ENCODE peak calls at places on chromosomes 7 and 10, in four cellular contexts. K is A549, O is K562, I is HepG2. M is an unnamed sample.

GRCh38 chr10:125479059-125479458 is 203.9 kb downstream of the TEX36 start:
- DNase-seq in K (no peak), O (no peak), I (no peak), M (no peak)

GRCh38 chr7:31175672-31176071 is 123.6 kb downstream of the ADCYAP1R1 start:
- DNase-seq in I (peak; percentile 10), O (peak; percentile 4), K (peak; percentile 11), M (no peak)

GRCh38 chr10:127908106-127908957 is 1.4 kb downstream of the PTPRE start:
- DNase-seq in O (no peak), I (peak; percentile 23), K (no peak), M (no peak)

GRCh38 chr10:3526721-3527120 is 258.3 kb downstream of the KLF6 start:
- DNase-seq in O (no peak), I (no peak), K (no peak), M (no peak)

GRCh38 chr7:988426-988911 is 5.5 kb downstream of the CYP2W1 start:
- DNase-seq in K (no peak), O (peak; percentile 32), I (no peak), M (no peak)

GRCh38 chr10:50636576-50636975 is 12.8 kb upstream of the SGMS1 start:
- DNase-seq in K (no peak), O (no peak), I (no peak), M (no peak)

GRCh38 chr10:58044072-58044471 is 223.6 kb downstream of the IPMK start:
- DNase-seq in K (no peak), O (no peak), I (no peak), M (no peak)

GRCh38 chr7:142024547-142024946 is 28.9 kb downstream of the MGAM start:
- DNase-seq in O (no peak), I (no peak), K (no peak), M (no peak)

GRCh38 chr7:153158204-153158603 is 398.7 kb downstream of the ACTR3B start:
- DNase-seq in O (no peak), K (no peak), I (no peak), M (no peak)

GRCh38 chr7:116524609-116525297 is at the start of gene CAV1:
- DNase-seq in I (no peak), K (peak; percentile 93), O (peak; percentile 76), M (peak; percentile 60)

GRCh38 chr10:22333667-22334282 is 11.5 kb upstream of the SPAG6 start:
- DNase-seq in I (no peak), O (no peak), K (no peak), M (peak; percentile 13)

GRCh38 chr7:133957860-133958259 is 169.3 kb upstream of the LRGUK start:
- DNase-seq in I (no peak), K (no peak), O (no peak), M (no peak)

GRCh38 chr7:946256-946996 is 8.1 kb downstream of the ADAP1 start:
- DNase-seq in O (no peak), I (no peak), K (no peak), M (no peak)

GRCh38 chr10:59557052-59557451 is 152.6 kb downstream of the SLC16A9 start:
- DNase-seq in I (no peak), K (no peak), O (no peak), M (peak; percentile 66)

GRCh38 chr7:33905389-33906032 is at the start of gene BMPER:
- DNase-seq in I (no peak), O (no peak), K (peak; percentile 43), M (peak; percentile 77)

GRCh38 chr7:50653116-50653854 is 88.1 kb upstream of the DDC start:
- DNase-seq in K (no peak), I (peak; percentile 8), O (no peak), M (no peak)

GRCh38 chr10:44801383-44802327 is 109.5 kb upstream of the TMEM72 start:
- DNase-seq in K (no peak), I (peak; percentile 9), O (no peak), M (no peak)

GRCh38 chr10:70478191-70479160 is at the start of gene PALD1:
- DNase-seq in I (no peak), O (peak; percentile 41), K (peak; percentile 71), M (peak; percentile 82)

GRCh38 chr10:14624600-14624999 is 150.1 kb downstream of the FAM107B start:
- DNase-seq in I (no peak), K (no peak), O (no peak), M (no peak)

GRCh38 chr10:88616250-88616977 is 29.9 kb downstream of the LIPJ start:
- DNase-seq in O (no peak), I (no peak), K (no peak), M (peak; percentile 8)

GRCh38 chr7:47379629-47380324 is 202.1 kb downstream of the TNS3 start:
- DNase-seq in I (no peak), O (no peak), K (no peak), M (peak; percentile 39)

GRCh38 chr7:68925241-68925640 is 673.0 kb upstream of the AUTS2 start:
- DNase-seq in I (no peak), K (no peak), O (no peak), M (no peak)

GRCh38 chr10:61100882-61101281 is 156.9 kb upstream of the RHOBTB1 start:
- DNase-seq in I (no peak), O (no peak), K (no peak), M (no peak)

GRCh38 chr10:61091531-61091930 is 147.5 kb upstream of the RHOBTB1 start:
- DNase-seq in O (no peak), I (no peak), K (no peak), M (no peak)

GRCh38 chr10:61096056-61096455 is 152.1 kb upstream of the RHOBTB1 start:
- DNase-seq in K (no peak), I (no peak), O (no peak), M (no peak)

DNA sequence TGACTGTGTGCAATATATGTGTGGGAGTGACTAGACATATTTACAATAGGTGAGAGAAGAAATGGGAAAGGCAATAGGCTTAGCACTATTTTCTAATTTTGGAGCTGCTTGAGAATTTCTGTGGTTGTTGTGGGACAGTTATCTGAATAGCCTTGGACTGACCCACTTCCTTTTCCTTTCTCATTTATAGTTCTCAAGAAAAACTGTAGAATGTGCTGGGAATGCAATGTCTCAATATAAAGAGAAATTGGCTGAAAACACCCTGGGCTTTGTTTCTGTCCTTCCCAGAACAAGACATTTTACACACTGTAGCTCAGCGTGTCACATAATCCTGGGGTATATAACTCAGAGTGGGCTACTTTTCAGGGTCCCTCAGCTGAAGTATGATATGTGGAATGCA is 153.0 kb upstream of the RHOBTB1 start:
- DNase-seq in O (no peak), I (no peak), K (no peak), M (no peak)
- TF ChIP-seq NR3C1 in O (no peak), I (no peak), K (no peak), M (no peak)

GRCh38 chr10:110175406-110175805 is 32.0 kb upstream of the MXI1 start:
- DNase-seq in K (no peak), O (no peak), I (no peak), M (no peak)
- TF ChIP-seq NR3C1 in K (no peak), O (no peak), I (no peak), M (no peak)

GRCh38 chr10:24873281-24873683 is 79.1 kb downstream of the PRTFDC1 start:
- DNase-seq in O (peak; percentile 51), I (peak; percentile 68), K (no peak), M (no peak)
- TF ChIP-seq NR3C1 in O (no peak), I (no peak), K (no peak), M (no peak)

GRCh38 chr10:6297951-6298381 is 95.2 kb downstream of the PFKFB3 start:
- DNase-seq in K (no peak), O (no peak), I (no peak), M (no peak)

GRCh38 chr10:6298428-6298827 is 95.7 kb downstream of the PFKFB3 start:
- DNase-seq in O (no peak), I (no peak), K (no peak), M (no peak)

GRCh38 chr10:6297522-6297921 is 94.8 kb downstream of the PFKFB3 start:
- DNase-seq in K (no peak), O (no peak), I (no peak), M (no peak)

GRCh38 chr10:6296456-6297214 is 93.9 kb downstream of the PFKFB3 start:
- DNase-seq in I (no peak), O (peak; percentile 38), K (no peak), M (no peak)

DNA sequence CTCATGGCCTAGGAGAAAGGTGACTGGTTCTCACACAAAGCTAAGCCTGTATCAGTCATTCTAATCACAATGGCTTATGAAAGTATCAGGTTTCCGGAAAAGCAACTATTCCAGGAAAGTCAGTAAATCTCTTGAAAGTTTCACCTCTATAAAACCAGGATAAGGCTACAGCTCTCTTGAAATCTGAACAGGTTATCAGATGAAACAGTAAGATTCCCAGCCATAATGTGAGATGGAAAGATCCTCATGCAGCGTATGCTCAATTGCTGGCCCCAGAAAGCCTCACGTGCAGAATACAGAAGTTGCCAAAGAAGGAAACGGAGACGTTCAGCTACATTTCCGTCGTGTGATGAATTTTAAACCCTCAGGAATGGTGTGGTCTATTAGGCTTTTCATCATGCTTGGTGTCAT is 90.0 kb downstream of the PFKFB3 start:
- DNase-seq in K (no peak), I (no peak), O (no peak), M (no peak)
- TF ChIP-seq NR3C1 in K (no peak), I (no peak), O (no peak), M (no peak)

DNA sequence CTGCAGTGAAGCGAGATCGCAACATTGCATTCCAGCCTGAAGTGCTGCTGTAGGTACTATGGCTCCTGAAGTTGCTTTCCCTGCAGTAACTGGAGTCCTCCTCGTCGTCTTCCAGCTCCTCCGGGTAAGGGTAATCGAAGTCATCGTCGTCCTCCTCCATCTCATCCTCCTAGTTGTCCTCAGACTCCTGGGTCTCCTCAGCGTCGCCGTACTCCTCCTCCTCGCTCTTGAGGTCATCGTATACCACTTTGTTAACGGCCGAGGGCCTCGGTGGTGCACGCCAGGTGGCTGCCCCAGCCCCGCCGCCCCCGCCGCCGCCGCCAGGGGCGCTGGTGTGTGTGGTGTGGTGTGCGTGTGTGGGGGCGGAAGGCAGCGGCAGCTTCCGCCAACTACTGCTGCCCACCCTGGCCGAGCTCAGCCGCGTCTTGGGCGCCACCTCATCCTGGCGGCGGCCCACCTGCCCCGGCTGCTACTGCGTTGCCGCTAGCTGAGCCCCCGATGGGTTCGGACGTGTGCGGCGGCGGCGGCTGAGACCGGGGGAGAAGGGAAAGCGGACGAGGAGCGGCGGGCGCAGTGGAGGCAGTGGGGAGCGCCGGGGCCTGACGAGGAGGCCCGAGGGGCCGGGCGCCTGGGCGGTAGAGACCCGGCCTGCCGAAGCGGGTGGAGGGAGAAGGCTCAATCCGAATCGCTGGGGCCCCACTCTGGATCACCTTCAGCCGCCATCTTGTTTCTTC is 11.8 kb upstream of the ACBD5 start:
- DNase-seq in O (peak; percentile 77), I (no peak), K (peak; percentile 36), M (peak; percentile 86)
- TF ChIP-seq NR3C1 in O (no peak), I (no peak), K (no peak), M (no peak)

DNA sequence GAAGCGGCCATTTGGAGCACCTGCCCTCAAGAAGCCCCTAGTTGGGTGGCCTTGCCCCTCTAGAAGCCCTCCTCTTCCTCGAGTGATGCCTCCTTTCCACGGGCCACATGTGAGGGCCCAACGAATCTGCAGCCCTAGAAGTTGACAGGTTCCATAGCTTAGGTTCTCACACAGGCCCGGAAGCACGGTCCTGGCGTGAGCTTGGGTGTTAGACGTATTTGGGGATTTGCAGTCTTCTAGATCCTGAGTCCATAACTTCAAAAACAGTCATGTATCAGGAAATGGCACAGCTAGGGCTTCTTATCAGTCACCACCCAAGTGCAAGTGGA is 398 bp upstream of the FBXW4 start:
- DNase-seq in O (peak; percentile 18), I (no peak), K (no peak), M (no peak)
- TF ChIP-seq NR3C1 in O (no peak), I (no peak), K (no peak), M (no peak)

GRCh38 chr7:41629711-41630111 is 73.2 kb downstream of the INHBA start:
- DNase-seq in K (no peak), O (no peak), I (no peak), M (no peak)
- TF ChIP-seq NR3C1 in K (no peak), O (no peak), I (no peak), M (no peak)

M was measured in WTC11.